ENCODE peak calls at places on chromosomes 16 and 17, in six cellular contexts. One of them, this sample, is unnamed.

GRCh38 chr16:64292953-64293352 is 828.9 kb downstream of the CDH11 start:
- DNase-seq in HFFc6: no peak
- DNase-seq in CD8-positive, alpha-beta T cell: no peak
- DNase-seq in AG09319: no peak
- DNase-seq in colonic mucosa: no peak
- DNase-seq in GM06990: no peak
- DNase-seq in this sample: no peak

GRCh38 chr17:156094-156621 is 18.8 kb downstream of the SCGB1C2 start:
- DNase-seq in HFFc6: no peak
- DNase-seq in colonic mucosa: no peak
- DNase-seq in GM06990: no peak
- DNase-seq in CD8-positive, alpha-beta T cell: no peak
- DNase-seq in AG09319: no peak
- DNase-seq in this sample: no peak

GRCh38 chr17:82338858-82339633 is 5.5 kb upstream of the SECTM1 start:
- DNase-seq in HFFc6: peak; percentile 70
- DNase-seq in AG09319: no peak
- DNase-seq in CD8-positive, alpha-beta T cell: no peak
- DNase-seq in colonic mucosa: peak; percentile 81
- DNase-seq in GM06990: no peak
- DNase-seq in this sample: no peak

GRCh38 chr17:61678339-61678738 is 87.3 kb upstream of the NACA2 start:
- DNase-seq in CD8-positive, alpha-beta T cell: no peak
- DNase-seq in HFFc6: no peak
- DNase-seq in GM06990: no peak
- DNase-seq in colonic mucosa: no peak
- DNase-seq in AG09319: no peak
- DNase-seq in this sample: no peak

GRCh38 chr17:2924211-2924610 is 128.0 kb downstream of the RAP1GAP2 start:
- DNase-seq in GM06990: no peak
- DNase-seq in colonic mucosa: no peak
- DNase-seq in AG09319: no peak
- DNase-seq in HFFc6: no peak
- DNase-seq in CD8-positive, alpha-beta T cell: no peak
- DNase-seq in this sample: no peak

GRCh38 chr17:79851461-79851817 is 12.2 kb upstream of the CBX4 start:
- DNase-seq in AG09319: no peak
- DNase-seq in GM06990: no peak
- DNase-seq in HFFc6: no peak
- DNase-seq in CD8-positive, alpha-beta T cell: no peak
- DNase-seq in colonic mucosa: peak; percentile 81
- DNase-seq in this sample: no peak

GRCh38 chr16:24771132-24771778 is 41.8 kb downstream of the TNRC6A start:
- DNase-seq in HFFc6: peak; percentile 27
- DNase-seq in colonic mucosa: no peak
- DNase-seq in GM06990: no peak
- DNase-seq in CD8-positive, alpha-beta T cell: no peak
- DNase-seq in AG09319: no peak
- DNase-seq in this sample: no peak

GRCh38 chr16:77541131-77541530 is 106.3 kb upstream of the ADAMTS18 start:
- DNase-seq in AG09319: no peak
- DNase-seq in GM06990: no peak
- DNase-seq in colonic mucosa: no peak
- DNase-seq in CD8-positive, alpha-beta T cell: no peak
- DNase-seq in HFFc6: no peak
- DNase-seq in this sample: no peak

GRCh38 chr16:81468269-81468902 is 23.8 kb downstream of the CMIP start:
- DNase-seq in AG09319: no peak
- DNase-seq in GM06990: no peak
- DNase-seq in colonic mucosa: no peak
- DNase-seq in HFFc6: no peak
- DNase-seq in CD8-positive, alpha-beta T cell: no peak
- DNase-seq in this sample: no peak

GRCh38 chr16:68113059-68113757 is 28.0 kb downstream of the NFATC3 start:
- DNase-seq in colonic mucosa: no peak
- DNase-seq in GM06990: no peak
- DNase-seq in HFFc6: no peak
- DNase-seq in CD8-positive, alpha-beta T cell: no peak
- DNase-seq in AG09319: no peak
- DNase-seq in this sample: no peak

GRCh38 chr17:61253937-61254677 is 145.5 kb upstream of the TBX2 start:
- DNase-seq in colonic mucosa: peak; percentile 34
- DNase-seq in HFFc6: no peak
- DNase-seq in CD8-positive, alpha-beta T cell: no peak
- DNase-seq in AG09319: no peak
- DNase-seq in GM06990: no peak
- DNase-seq in this sample: no peak

GRCh38 chr17:43418441-43419374 is 19.9 kb downstream of the ARL4D start:
- DNase-seq in CD8-positive, alpha-beta T cell: no peak
- DNase-seq in GM06990: no peak
- DNase-seq in HFFc6: peak; percentile 93
- DNase-seq in colonic mucosa: no peak
- DNase-seq in AG09319: peak; percentile 42
- DNase-seq in this sample: no peak

GRCh38 chr16:27515874-27516353 is 33.8 kb downstream of the GTF3C1 start:
- DNase-seq in CD8-positive, alpha-beta T cell: no peak
- DNase-seq in HFFc6: peak; percentile 13
- DNase-seq in GM06990: no peak
- DNase-seq in colonic mucosa: no peak
- DNase-seq in AG09319: no peak
- DNase-seq in this sample: no peak

GRCh38 chr17:68954146-68954971 is 833 bp downstream of the ABCA8 start:
- DNase-seq in colonic mucosa: no peak
- DNase-seq in CD8-positive, alpha-beta T cell: no peak
- DNase-seq in AG09319: no peak
- DNase-seq in GM06990: no peak
- DNase-seq in HFFc6: no peak
- DNase-seq in this sample: no peak

GRCh38 chr17:80945736-80946135 is 45.9 kb upstream of the CHMP6 start:
- DNase-seq in HFFc6: no peak
- DNase-seq in GM06990: peak; percentile 4
- DNase-seq in AG09319: no peak
- DNase-seq in colonic mucosa: no peak
- DNase-seq in CD8-positive, alpha-beta T cell: no peak
- DNase-seq in this sample: no peak

GRCh38 chr17:29593546-29594440 is 861 bp downstream of the ANKRD13B start:
- DNase-seq in colonic mucosa: no peak
- DNase-seq in AG09319: no peak
- DNase-seq in GM06990: no peak
- DNase-seq in CD8-positive, alpha-beta T cell: peak; percentile 39
- DNase-seq in HFFc6: no peak
- DNase-seq in this sample: no peak
- TF ChIP-seq CTCF in colonic mucosa: no peak
- TF ChIP-seq CTCF in AG09319: peak; percentile 9
- TF ChIP-seq CTCF in GM06990: peak; percentile 41
- TF ChIP-seq CTCF in CD8-positive, alpha-beta T cell: no peak
- TF ChIP-seq CTCF in HFFc6: peak; percentile 27
- TF ChIP-seq CTCF in this sample: no peak

DNA sequence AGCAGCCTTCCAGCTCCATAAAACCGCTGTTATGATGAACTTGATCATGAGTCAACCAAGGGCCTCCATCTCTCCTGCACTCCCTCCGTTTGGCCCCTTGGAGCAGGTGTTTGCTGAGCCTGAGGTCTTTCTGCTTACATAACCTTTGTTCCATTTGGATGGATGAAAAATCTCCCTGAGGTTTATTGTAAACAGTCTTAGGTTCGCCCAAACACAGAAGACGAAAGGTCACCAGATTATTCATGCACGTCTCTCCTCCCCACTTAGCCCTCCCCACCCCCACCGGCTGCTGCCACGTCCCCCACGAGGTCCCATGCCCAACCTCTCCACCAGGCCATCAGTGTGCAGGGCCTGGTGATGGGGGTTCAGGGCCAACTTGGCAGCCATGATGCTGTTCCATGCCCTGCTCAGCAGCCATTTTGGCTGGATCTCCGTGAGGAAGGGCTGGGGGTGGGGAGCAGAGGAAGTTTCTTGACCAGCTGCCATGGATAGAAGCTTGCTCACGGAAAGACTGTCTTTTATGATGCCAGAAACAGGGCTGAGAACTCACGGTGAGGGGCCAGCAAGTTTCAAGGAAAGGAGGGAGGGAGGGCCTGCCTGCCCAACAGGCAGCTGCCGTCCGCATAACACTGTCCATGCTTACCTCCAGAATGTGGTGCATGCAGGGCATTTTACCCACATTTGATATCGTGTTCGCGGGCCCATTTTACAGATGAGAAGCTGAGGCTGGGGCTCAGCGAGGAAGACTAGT is 47.8 kb upstream of the FOXF1 start:
- DNase-seq in GM06990: no peak
- DNase-seq in HFFc6: no peak
- DNase-seq in AG09319: no peak
- DNase-seq in colonic mucosa: peak; percentile 25
- DNase-seq in CD8-positive, alpha-beta T cell: no peak
- DNase-seq in this sample: no peak
- TF ChIP-seq CTCF in GM06990: no peak
- TF ChIP-seq CTCF in HFFc6: no peak
- TF ChIP-seq CTCF in AG09319: no peak
- TF ChIP-seq CTCF in colonic mucosa: no peak
- TF ChIP-seq CTCF in CD8-positive, alpha-beta T cell: no peak
- TF ChIP-seq CTCF in this sample: no peak

DNA sequence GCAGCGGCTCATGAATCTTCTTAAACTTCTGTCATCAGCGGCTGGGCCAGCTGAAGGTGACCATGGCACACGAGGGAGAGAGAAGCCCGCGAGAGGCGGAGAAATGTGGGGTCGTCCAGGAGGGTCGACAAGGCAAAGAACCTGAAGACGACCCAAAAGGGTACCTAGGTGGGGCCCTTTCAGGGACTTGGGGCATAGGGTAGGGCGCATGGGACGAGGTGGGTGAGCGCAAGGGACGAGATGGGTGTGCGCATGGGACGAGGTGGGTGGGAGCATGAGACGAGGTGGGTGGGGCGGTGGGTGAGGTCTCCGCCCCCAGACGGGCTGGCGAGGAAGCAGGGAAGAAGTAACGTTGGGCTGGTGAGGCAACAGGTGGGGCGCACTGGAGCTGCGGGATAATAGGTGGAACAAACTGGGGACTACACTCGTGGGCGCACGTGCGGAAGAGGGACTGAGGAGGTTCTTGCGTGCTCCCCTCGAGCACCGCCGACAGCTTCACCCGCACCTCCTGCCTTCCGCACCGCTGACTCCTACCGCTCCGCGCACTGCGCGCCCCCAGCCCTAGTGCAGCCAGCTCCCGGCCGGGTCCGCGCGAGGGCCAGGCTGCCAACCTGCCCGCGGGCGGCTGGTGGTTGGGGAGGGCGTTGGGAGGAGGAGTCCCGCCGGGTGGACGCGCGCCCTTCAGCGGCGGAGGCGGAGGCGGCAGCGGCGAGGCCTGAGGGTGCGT is 23.2 kb upstream of the CRYM start:
- DNase-seq in CD8-positive, alpha-beta T cell: peak; percentile 11
- DNase-seq in colonic mucosa: peak; percentile 93
- DNase-seq in HFFc6: peak; percentile 57
- DNase-seq in GM06990: peak; percentile 85
- DNase-seq in AG09319: no peak
- DNase-seq in this sample: no peak
- TF ChIP-seq CTCF in CD8-positive, alpha-beta T cell: no peak
- TF ChIP-seq CTCF in colonic mucosa: no peak
- TF ChIP-seq CTCF in HFFc6: peak; percentile 64
- TF ChIP-seq CTCF in GM06990: no peak
- TF ChIP-seq CTCF in AG09319: peak; percentile 21
- TF ChIP-seq CTCF in this sample: no peak

GRCh38 chr17:4560837-4561241 is 462 bp upstream of the GGT6 start:
- DNase-seq in CD8-positive, alpha-beta T cell: no peak
- DNase-seq in HFFc6: no peak
- DNase-seq in AG09319: no peak
- DNase-seq in colonic mucosa: peak; percentile 54
- DNase-seq in GM06990: no peak
- DNase-seq in this sample: no peak
- TF ChIP-seq CTCF in CD8-positive, alpha-beta T cell: no peak
- TF ChIP-seq CTCF in HFFc6: no peak
- TF ChIP-seq CTCF in AG09319: no peak
- TF ChIP-seq CTCF in colonic mucosa: no peak
- TF ChIP-seq CTCF in GM06990: no peak
- TF ChIP-seq CTCF in this sample: no peak

GRCh38 chr16:56267888-56268287 is 76.6 kb downstream of the GNAO1 start:
- DNase-seq in AG09319: no peak
- DNase-seq in HFFc6: no peak
- DNase-seq in colonic mucosa: no peak
- DNase-seq in CD8-positive, alpha-beta T cell: no peak
- DNase-seq in GM06990: no peak
- DNase-seq in this sample: no peak

GRCh38 chr16:56270828-56271227 is 79.5 kb downstream of the GNAO1 start:
- DNase-seq in GM06990: no peak
- DNase-seq in colonic mucosa: no peak
- DNase-seq in AG09319: no peak
- DNase-seq in CD8-positive, alpha-beta T cell: no peak
- DNase-seq in HFFc6: no peak
- DNase-seq in this sample: no peak

GRCh38 chr16:56268799-56269198 is 77.5 kb downstream of the GNAO1 start:
- DNase-seq in HFFc6: no peak
- DNase-seq in GM06990: no peak
- DNase-seq in colonic mucosa: no peak
- DNase-seq in CD8-positive, alpha-beta T cell: no peak
- DNase-seq in AG09319: no peak
- DNase-seq in this sample: no peak

GRCh38 chr16:56269276-56269675 is 78.0 kb downstream of the GNAO1 start:
- DNase-seq in colonic mucosa: no peak
- DNase-seq in CD8-positive, alpha-beta T cell: no peak
- DNase-seq in AG09319: no peak
- DNase-seq in GM06990: no peak
- DNase-seq in HFFc6: no peak
- DNase-seq in this sample: no peak

DNA sequence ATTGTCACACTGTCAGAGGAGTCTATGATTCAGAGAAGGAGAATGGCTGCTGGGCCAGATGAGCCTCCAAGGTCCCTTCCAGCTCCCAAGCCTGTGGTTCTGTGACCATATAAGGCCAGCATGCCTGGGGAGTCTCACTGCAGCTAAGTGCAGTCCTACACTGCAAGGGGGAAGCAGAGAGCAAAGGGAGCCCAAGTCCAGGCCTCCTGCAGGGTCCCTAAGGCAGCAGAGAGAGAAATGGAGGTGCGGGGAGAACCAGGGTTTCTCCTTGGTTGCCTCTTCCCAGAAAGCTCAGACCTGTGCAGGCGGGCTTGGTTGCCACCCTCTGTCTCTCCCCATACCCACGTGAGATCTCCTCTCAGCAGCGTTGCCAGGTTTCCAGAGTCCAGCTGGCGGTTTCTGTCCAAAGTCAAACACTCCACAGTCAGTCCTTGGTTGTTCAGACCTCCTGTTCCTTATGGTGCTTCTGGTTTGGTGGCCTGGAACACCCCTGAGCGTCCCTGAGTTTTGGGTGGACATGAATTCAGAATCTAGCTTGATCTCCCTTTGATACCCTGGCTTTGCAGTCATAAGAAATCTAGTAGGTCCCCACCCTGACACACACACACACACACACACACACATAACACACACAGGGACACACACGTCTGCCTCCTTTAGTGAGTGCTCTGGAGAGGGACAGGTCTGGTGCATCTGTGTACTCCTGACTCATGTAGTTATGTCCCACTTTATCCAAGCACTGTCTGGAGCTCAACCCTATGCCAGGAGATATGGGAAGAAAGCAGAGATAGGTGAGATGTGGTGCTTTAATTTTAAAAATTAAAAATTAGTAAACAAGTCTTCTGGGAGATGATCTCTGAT is 78.8 kb downstream of the GNAO1 start:
- DNase-seq in AG09319: peak; percentile 15
- DNase-seq in HFFc6: peak; percentile 80
- DNase-seq in colonic mucosa: no peak
- DNase-seq in CD8-positive, alpha-beta T cell: no peak
- DNase-seq in GM06990: no peak
- DNase-seq in this sample: no peak
- TF ChIP-seq CTCF in AG09319: peak; percentile 18
- TF ChIP-seq CTCF in HFFc6: peak; percentile 58
- TF ChIP-seq CTCF in colonic mucosa: no peak
- TF ChIP-seq CTCF in CD8-positive, alpha-beta T cell: no peak
- TF ChIP-seq CTCF in GM06990: no peak
- TF ChIP-seq CTCF in this sample: no peak